ENCODE peak calls at places on chromosomes 11 and 22, in ten cellular contexts. T is uterus; W is sigmoid colon; L is dorsolateral prefrontal cortex; S is aorta; H is GM12864; Y is neuronal stem cell; D is AG04449; B is CD4-positive, alpha-beta memory T cell; M is OCI-LY7. J is an unnamed sample.

GRCh38 chr11:12017243-12017678 is 8.8 kb upstream of the DKK3 start:
- DNase-seq in M (no peak), S (no peak), Y (no peak), H (no peak), D (peak), B (no peak), T (no peak), L (no peak), W (no peak), J (no peak)

GRCh38 chr11:83037877-83038276 is 33.8 kb downstream of the RAB30 start:
- DNase-seq in Y (no peak), D (no peak), H (no peak), L (no peak), W (no peak), B (no peak), S (no peak), T (no peak), M (no peak), J (no peak)

GRCh38 chr11:46327829-46328228 is 19.4 kb upstream of the DGKZ start:
- DNase-seq in W (no peak), B (no peak), M (no peak), S (no peak), L (no peak), Y (no peak), D (no peak), T (no peak), H (no peak), J (no peak)

GRCh38 chr11:40286137-40286536 is 1173.3 kb downstream of the LRRC4C start:
- DNase-seq in L (no peak), B (no peak), S (no peak), W (no peak), T (no peak), Y (no peak), M (no peak), H (no peak), D (no peak), J (no peak)

GRCh38 chr11:1036931-1037330 is 413 bp upstream of the MUC6 start:
- DNase-seq in B (no peak), D (no peak), Y (no peak), S (no peak), T (no peak), M (no peak), H (no peak), W (no peak), L (no peak), J (no peak)

GRCh38 chr11:6251990-6252473 is 7.6 kb upstream of the CCKBR start:
- DNase-seq in B (no peak), M (no peak), S (no peak), T (no peak), D (no peak), H (no peak), W (no peak), Y (no peak), L (no peak), J (no peak)

GRCh38 chr11:8811571-8811970 is 99.4 kb upstream of the AKIP1 start:
- DNase-seq in H (no peak), B (no peak), D (no peak), M (no peak), Y (no peak), S (no peak), W (no peak), T (no peak), L (no peak), J (no peak)

GRCh38 chr11:75240381-75241035 is at the start of gene TPBGL:
- DNase-seq in H (no peak), S (no peak), T (peak), Y (peak), M (no peak), D (no peak), L (peak), B (no peak), W (peak), J (peak)

GRCh38 chr11:235180-235997 is 753 bp downstream of the SIRT3 start:
- DNase-seq in S (no peak), T (no peak), W (peak), M (no peak), L (no peak), H (no peak), Y (no peak), B (no peak), D (no peak), J (peak)

GRCh38 chr11:93541884-93542752 is 1.1 kb downstream of the SMCO4 start:
- DNase-seq in S (peak), W (peak), H (no peak), M (peak), B (peak), D (no peak), Y (no peak), T (peak), L (peak), J (peak)

GRCh38 chr11:75514596-75514995 is 11.1 kb downstream of the GDPD5 start:
- DNase-seq in L (no peak), H (no peak), S (no peak), T (no peak), M (peak), D (no peak), Y (no peak), B (no peak), W (no peak), J (no peak)

GRCh38 chr11:130124096-130124495 is 35.5 kb upstream of the ST14 start:
- DNase-seq in H (no peak), Y (no peak), S (peak), M (no peak), T (peak), W (peak), B (no peak), D (peak), L (no peak), J (no peak)

GRCh38 chr11:93849751-93850584 is 450 bp downstream of the VSTM5 start:
- DNase-seq in S (peak), L (peak), H (no peak), D (no peak), B (no peak), W (no peak), T (peak), M (no peak), Y (peak), J (peak)

GRCh38 chr11:42974510-42974909 is 337.3 kb upstream of the API5 start:
- DNase-seq in S (no peak), L (no peak), Y (no peak), B (no peak), M (no peak), T (no peak), W (no peak), H (no peak), D (no peak), J (no peak)

GRCh38 chr11:122917311-122917710 is 34.8 kb downstream of the JHY start:
- DNase-seq in M (no peak), Y (no peak), S (no peak), D (no peak), T (peak), L (no peak), B (no peak), H (no peak), W (peak), J (no peak)

GRCh38 chr11:86183694-86184093 is 60.9 kb upstream of the EED start:
- DNase-seq in H (no peak), M (no peak), T (no peak), W (no peak), S (no peak), L (no peak), B (no peak), D (no peak), Y (no peak), J (no peak)

GRCh38 chr22:20549232-20549841 is 41.9 kb downstream of the MED15 start:
- DNase-seq in W (peak), T (peak), H (no peak), M (no peak), S (peak), D (no peak), B (peak), Y (no peak), L (no peak), J (no peak)

GRCh38 chr22:44661070-44661469 is 40.9 kb upstream of the PRR5 start:
- DNase-seq in L (no peak), H (no peak), D (no peak), Y (no peak), M (no peak), W (no peak), B (no peak), S (no peak), T (no peak), J (no peak)

GRCh38 chr22:27124336-27125023 is 467.1 kb downstream of the MIAT start:
- DNase-seq in L (peak), M (no peak), B (no peak), D (no peak), H (no peak), Y (no peak), T (no peak), W (peak), S (peak), J (no peak)

GRCh38 chr11:76004400-76004799 is 189.4 kb downstream of the UVRAG start:
- DNase-seq in W (no peak), M (no peak), L (no peak), H (no peak), D (no peak), B (no peak), S (no peak), T (no peak), Y (no peak), J (no peak)

GRCh38 chr22:26812731-26813130 is 155.3 kb downstream of the MIAT start:
- DNase-seq in T (no peak), S (no peak), D (no peak), H (no peak), L (no peak), M (no peak), B (no peak), Y (no peak), W (no peak), J (no peak)

GRCh38 chr11:66290332-66290629 is 1.3 kb upstream of the YIF1A start:
- DNase-seq in W (no peak), S (no peak), H (no peak), Y (no peak), M (no peak), D (no peak), L (no peak), B (no peak), T (no peak), J (no peak)
- H3K4me3 ChIP-seq in W (no peak), S (no peak), H (no peak), Y (no peak), M (peak), D (peak), L (peak), B (no peak), T (no peak), J (peak)

GRCh38 chr11:114315749-114316368 is 19.7 kb downstream of the NNMT start:
- DNase-seq in T (no peak), H (no peak), D (no peak), M (no peak), S (no peak), L (no peak), B (peak), Y (no peak), W (no peak), J (no peak)
- H3K4me3 ChIP-seq in T (no peak), H (no peak), D (no peak), M (no peak), S (no peak), L (no peak), B (no peak), Y (no peak), W (no peak), J (no peak)

DNA sequence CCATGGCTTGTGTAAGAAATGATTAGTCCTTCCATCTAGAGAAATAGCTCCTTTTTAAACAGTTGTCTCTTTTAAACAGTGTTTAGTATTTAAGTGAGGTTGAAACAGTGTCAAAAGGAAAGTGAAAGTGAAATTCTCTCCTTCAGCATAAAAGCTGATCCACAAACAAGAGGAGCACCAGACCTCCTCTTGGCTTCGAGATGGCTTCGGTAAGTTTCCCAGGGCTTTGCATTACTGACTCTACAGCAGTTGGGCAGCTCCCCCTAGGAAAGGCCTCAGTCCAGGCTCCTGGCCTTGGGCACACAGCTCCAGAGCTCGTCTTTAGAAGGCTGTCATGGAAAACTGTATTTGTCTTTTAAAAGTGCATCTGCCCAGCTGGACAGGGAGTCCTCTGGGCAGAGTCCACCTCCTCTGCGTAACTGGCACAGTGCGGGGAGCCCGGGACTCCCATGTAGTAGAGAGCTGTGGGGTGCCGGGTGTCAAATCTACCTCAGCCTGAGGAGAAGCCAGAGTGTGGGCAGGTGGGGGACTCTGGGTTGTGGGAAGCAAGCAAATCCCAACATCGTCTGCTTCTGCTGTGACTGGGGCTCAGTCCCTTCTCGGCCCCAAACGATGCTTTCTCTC is at the start of gene PLAAT4:
- DNase-seq in H (no peak), L (no peak), Y (no peak), B (peak), S (peak), D (no peak), M (no peak), W (peak), T (peak), J (peak)
- H3K4me3 ChIP-seq in H (peak), L (peak), Y (no peak), B (peak), S (peak), D (peak), M (peak), W (peak), T (peak), J (peak)

GRCh38 chr22:38707984-38708383 is 2.2 kb downstream of the GTPBP1 start:
- DNase-seq in S (no peak), M (no peak), L (no peak), Y (no peak), D (no peak), H (no peak), W (no peak), T (no peak), B (no peak), J (no peak)
- H3K4me3 ChIP-seq in S (no peak), M (peak), L (no peak), Y (no peak), D (no peak), H (peak), W (no peak), T (no peak), B (no peak), J (no peak)

J was measured in Peyer's patch.